ENCODE peak calls at places on chromosomes 3 and 15, in eight cellular contexts. I, L, V, U, D, F, N and M are unnamed samples.

GRCh38 chr3:47348411-47349154 is 32.2 kb upstream of the PTPN23 start:
- DNase-seq in I (no peak), L (no peak), V (no peak), U (no peak), D (no peak), F (no peak), N (no peak), M (no peak)

GRCh38 chr3:14203521-14204079 is 25.0 kb downstream of the LSM3 start:
- DNase-seq in I (peak; percentile 34), L (peak; percentile 87), V (peak; percentile 81), U (peak; percentile 45), D (peak; percentile 61), F (peak; percentile 86), N (peak; percentile 48), M (no peak)

GRCh38 chr3:49903451-49904424 is at the start of gene MST1R:
- DNase-seq in I (no peak), L (no peak), V (peak; percentile 29), U (peak; percentile 86), D (no peak), F (peak; percentile 84), N (peak; percentile 93), M (peak; percentile 70)

GRCh38 chr3:151219056-151219455 is 16.0 kb upstream of the GPR171 start:
- DNase-seq in I (peak; percentile 85), L (peak; percentile 87), V (peak; percentile 84), U (no peak), D (peak; percentile 82), F (peak; percentile 61), N (no peak), M (no peak)

GRCh38 chr3:86938706-86939105 is 52.2 kb downstream of the VGLL3 start:
- DNase-seq in I (peak; percentile 74), L (peak; percentile 87), V (peak; percentile 45), U (no peak), D (no peak), F (peak; percentile 56), N (no peak), M (no peak)

GRCh38 chr3:160448845-160449659 is 534 bp downstream of the TRIM59 start:
- DNase-seq in I (peak; percentile 56), L (peak; percentile 55), V (peak; percentile 52), U (peak; percentile 32), D (no peak), F (no peak), N (peak; percentile 55), M (no peak)

GRCh38 chr3:190217081-190217480 is 96.4 kb upstream of the P3H2 start:
- DNase-seq in I (peak; percentile 67), L (peak; percentile 63), V (peak; percentile 73), U (no peak), D (peak; percentile 53), F (peak; percentile 11), N (no peak), M (no peak)

GRCh38 chr15:85443593-85444328 is 63.4 kb downstream of the AKAP13 start:
- DNase-seq in I (no peak), L (peak; percentile 33), V (peak; percentile 75), U (no peak), D (peak; percentile 55), F (no peak), N (peak; percentile 60), M (no peak)

GRCh38 chr15:91408476-91409076 is 308.5 kb downstream of the SV2B start:
- DNase-seq in I (no peak), L (peak; percentile 62), V (no peak), U (no peak), D (no peak), F (no peak), N (no peak), M (no peak)

GRCh38 chr3:141077631-141078030 is 26.5 kb downstream of the SPSB4 start:
- DNase-seq in I (no peak), L (no peak), V (no peak), U (no peak), D (no peak), F (no peak), N (no peak), M (no peak)

GRCh38 chr3:38577089-38578080 is 72.1 kb downstream of the SCN5A start:
- DNase-seq in I (no peak), L (no peak), V (no peak), U (no peak), D (no peak), F (no peak), N (no peak), M (no peak)

GRCh38 chr3:77746892-77747291 is 707.0 kb downstream of the ROBO2 start:
- DNase-seq in I (no peak), L (no peak), V (no peak), U (no peak), D (no peak), F (no peak), N (no peak), M (no peak)

GRCh38 chr3:57446318-57446841 is 97.8 kb downstream of the DNAH12 start:
- DNase-seq in I (no peak), L (no peak), V (peak; percentile 68), U (no peak), D (no peak), F (peak; percentile 17), N (no peak), M (no peak)

GRCh38 chr15:67816668-67817067 is 8.6 kb upstream of the SKOR1 start:
- DNase-seq in I (no peak), L (no peak), V (no peak), U (no peak), D (no peak), F (no peak), N (no peak), M (no peak)

GRCh38 chr15:85329561-85330421 is 50.6 kb upstream of the AKAP13 start:
- DNase-seq in I (no peak), L (peak; percentile 78), V (peak; percentile 64), U (peak; percentile 47), D (peak; percentile 48), F (peak; percentile 60), N (peak; percentile 59), M (no peak)

GRCh38 chr3:149542375-149543312 is 68.1 kb downstream of the TM4SF4 start:
- DNase-seq in I (no peak), L (no peak), V (peak; percentile 70), U (no peak), D (peak; percentile 36), F (no peak), N (no peak), M (no peak)

GRCh38 chr3:134375542-134376384 is 1.5 kb upstream of the AMOTL2 start:
- DNase-seq in I (no peak), L (no peak), V (no peak), U (no peak), D (no peak), F (no peak), N (no peak), M (no peak)

GRCh38 chr15:85704021-85704420 is 90.7 kb downstream of the KLHL25 start:
- DNase-seq in I (no peak), L (peak; percentile 29), V (no peak), U (no peak), D (no peak), F (no peak), N (peak; percentile 71), M (no peak)

GRCh38 chr15:100878601-100879000 is 1.0 kb upstream of the ALDH1A3 start:
- DNase-seq in I (no peak), L (no peak), V (no peak), U (no peak), D (no peak), F (no peak), N (no peak), M (no peak)

GRCh38 chr15:94293411-94294402 is 62.3 kb downstream of the MCTP2 start:
- DNase-seq in I (no peak), L (peak; percentile 28), V (no peak), U (no peak), D (no peak), F (no peak), N (no peak), M (no peak)

GRCh38 chr15:95996494-95996893 is 334.0 kb upstream of the NR2F2 start:
- DNase-seq in I (no peak), L (no peak), V (no peak), U (no peak), D (no peak), F (no peak), N (peak; percentile 45), M (no peak)

GRCh38 chr3:194534243-194534642 is 47.4 kb upstream of the ATP13A3 start:
- DNase-seq in I (no peak), L (no peak), V (no peak), U (no peak), D (no peak), F (no peak), N (no peak), M (no peak)

GRCh38 chr3:191376742-191377141 is 46.4 kb upstream of the UTS2B start:
- DNase-seq in I (peak; percentile 56), L (peak; percentile 81), V (peak; percentile 86), U (no peak), D (peak; percentile 64), F (peak; percentile 71), N (no peak), M (no peak)

GRCh38 chr3:4107430-4107829 is 195.7 kb upstream of the SETMAR start:
- DNase-seq in I (no peak), L (no peak), V (no peak), U (no peak), D (no peak), F (no peak), N (no peak), M (no peak)

GRCh38 chr15:67005294-67005996 is 60.0 kb upstream of the SMAD3 start:
- DNase-seq in I (no peak), L (no peak), V (no peak), U (no peak), D (no peak), F (no peak), N (no peak), M (no peak)